ENCODE peak calls at places on chromosomes 7 and 10, in four cellular contexts. T, U, A and I are unnamed samples.

GRCh38 chr10:80133221-80133620 is 691 bp downstream of the PLAC9 start:
- DNase-seq in T (no peak), U (no peak), A (no peak), I (no peak)

GRCh38 chr7:99930376-99930775 is 956 bp upstream of the GJC3 start:
- DNase-seq in T (no peak), U (no peak), A (no peak), I (no peak)

GRCh38 chr7:142438235-142438922 is 180.5 kb upstream of the PRSS58 start:
- DNase-seq in T (peak), U (peak), A (peak), I (peak)

GRCh38 chr10:110751845-110752244 is 107.7 kb downstream of the RBM20 start:
- DNase-seq in T (no peak), U (no peak), A (no peak), I (no peak)

GRCh38 chr7:77679608-77680007 is 16.7 kb upstream of the RSBN1L start:
- DNase-seq in T (no peak), U (no peak), A (no peak), I (no peak)

GRCh38 chr10:118917701-118918100 is 111.8 kb upstream of the NANOS1 start:
- DNase-seq in T (no peak), U (no peak), A (no peak), I (no peak)

GRCh38 chr10:85157206-85157605 is 828.8 kb downstream of the CCSER2 start:
- DNase-seq in T (no peak), U (no peak), A (no peak), I (no peak)

GRCh38 chr7:88842217-88842616 is 46.7 kb upstream of the TEX47 start:
- DNase-seq in T (no peak), U (no peak), A (no peak), I (no peak)

GRCh38 chr7:155814569-155815276 is 2.5 kb upstream of the SHH start:
- DNase-seq in T (no peak), U (peak), A (no peak), I (no peak)

DNA sequence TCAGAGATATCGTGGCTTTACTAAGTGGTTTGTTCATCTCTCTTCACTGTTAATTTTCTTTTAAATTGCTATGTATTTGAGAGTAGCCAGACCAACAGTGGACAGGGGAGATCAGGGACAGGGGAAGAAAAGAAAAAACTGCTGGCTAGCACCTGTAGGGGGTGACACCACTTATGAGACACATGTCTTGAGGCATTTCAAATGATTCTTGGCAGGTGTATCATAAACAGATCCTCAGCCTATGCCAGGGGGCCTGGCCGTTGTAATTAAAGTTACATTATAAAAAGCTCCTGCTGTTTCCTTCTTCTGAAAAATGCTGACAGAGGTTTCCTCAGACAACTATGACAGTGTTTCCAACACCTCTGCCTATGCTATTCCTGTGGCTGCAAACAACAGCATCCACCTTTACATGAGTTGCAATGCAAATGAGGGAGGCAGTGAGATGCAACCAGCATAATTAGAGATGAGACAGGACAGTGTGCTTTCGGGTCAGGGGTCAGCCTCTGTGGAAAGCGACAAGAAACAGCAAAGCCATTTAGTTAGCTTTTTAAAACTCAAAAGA is 281.0 kb upstream of the PTER start:
- DNase-seq in T (no peak), U (no peak), A (no peak), I (no peak)
- TF ChIP-seq CTCF in T (no peak), U (no peak), A (no peak), I (no peak)

GRCh38 chr10:866577-866941 is 64.9 kb downstream of the LARP4B start:
- DNase-seq in T (no peak), U (no peak), A (no peak), I (no peak)

GRCh38 chr10:865924-866576 is 65.5 kb downstream of the LARP4B start:
- DNase-seq in T (no peak), U (no peak), A (no peak), I (no peak)

GRCh38 chr10:867807-868206 is 63.7 kb downstream of the LARP4B start:
- DNase-seq in T (no peak), U (no peak), A (no peak), I (no peak)

GRCh38 chr10:869171-869570 is 62.3 kb downstream of the LARP4B start:
- DNase-seq in T (no peak), U (no peak), A (no peak), I (no peak)

DNA sequence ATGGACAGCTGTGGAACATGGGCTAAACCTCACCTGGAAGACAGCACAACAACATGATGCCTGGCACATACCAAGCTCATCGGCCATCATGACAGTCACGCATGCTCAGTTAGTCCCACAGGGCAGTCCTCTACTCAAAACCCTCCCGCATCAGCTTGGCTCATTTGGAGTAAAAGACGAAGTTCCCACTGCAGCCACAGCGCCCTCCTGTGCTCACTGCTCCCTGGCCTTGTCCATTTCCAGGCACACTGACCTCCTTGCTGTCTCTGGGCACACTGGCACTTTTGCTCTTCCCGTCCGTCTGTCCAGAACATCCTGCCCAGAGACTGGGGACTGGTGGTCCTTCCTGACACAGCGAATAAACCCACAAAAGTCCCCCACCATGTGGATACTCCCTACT is 66.2 kb downstream of the LARP4B start:
- DNase-seq in T (no peak), U (no peak), A (no peak), I (no peak)
- TF ChIP-seq CTCF in T (peak), U (no peak), A (no peak), I (no peak)

GRCh38 chr7:43071604-43072003 is 40.8 kb upstream of the HECW1 start:
- DNase-seq in T (peak), U (no peak), A (peak), I (peak)
- TF ChIP-seq CTCF in T (peak), U (peak), A (peak), I (peak)

GRCh38 chr10:97684866-97685394 is 2.1 kb downstream of the AVPI1 start:
- DNase-seq in T (no peak), U (no peak), A (no peak), I (no peak)
- TF ChIP-seq CTCF in T (no peak), U (no peak), A (no peak), I (no peak)

DNA sequence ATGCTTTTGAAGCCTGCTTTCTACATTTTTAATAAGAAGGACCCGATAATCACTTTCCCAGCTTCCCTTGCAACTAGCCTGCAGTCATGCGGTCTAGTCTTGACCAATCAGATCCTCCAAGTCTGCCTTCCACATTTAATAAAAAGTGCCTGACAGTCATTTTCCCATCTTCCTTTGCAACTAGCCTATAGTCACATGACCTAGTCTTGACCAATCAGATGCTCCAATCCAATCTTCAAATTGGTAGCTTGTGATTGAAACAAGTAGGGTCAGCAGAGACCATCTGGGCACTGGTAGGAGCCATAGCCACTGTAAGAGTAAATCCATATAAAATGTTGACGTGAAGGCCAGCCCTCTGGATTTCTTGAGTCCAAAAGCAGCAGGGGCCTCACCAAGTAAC is 80.0 kb downstream of the NPTX2 start:
- DNase-seq in T (no peak), U (no peak), A (no peak), I (no peak)
- TF ChIP-seq CTCF in T (no peak), U (no peak), A (no peak), I (no peak)

DNA sequence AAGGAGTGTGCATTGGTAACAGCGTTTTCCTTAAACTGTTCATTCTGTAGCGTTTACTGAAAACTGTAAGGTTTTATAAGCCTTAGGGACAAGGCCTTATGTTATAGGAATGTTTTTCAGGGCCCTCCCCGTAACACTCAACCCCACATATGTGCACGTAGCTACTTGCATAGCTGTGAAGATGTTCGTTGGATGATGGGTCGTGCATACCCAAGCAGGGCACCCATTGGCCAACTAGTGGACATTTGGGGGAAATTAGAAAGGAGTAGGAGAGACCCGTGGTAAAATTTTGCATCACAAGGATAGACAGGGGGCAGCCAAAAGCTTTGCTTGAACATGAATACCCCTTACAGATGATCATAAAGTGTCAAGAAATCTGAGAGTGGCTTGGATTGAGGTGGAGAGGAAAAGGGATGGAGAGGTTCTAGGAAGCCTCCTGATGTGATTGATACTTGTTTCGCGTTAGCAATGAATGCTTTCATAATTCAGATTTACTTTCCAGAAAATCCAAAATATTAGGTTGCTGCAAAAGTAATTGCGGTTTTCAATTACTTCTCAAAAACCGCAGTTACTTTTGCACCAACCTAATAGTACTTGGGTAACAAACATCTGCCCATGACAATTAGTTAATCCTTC is 878 bp downstream of the SEC61A2 start:
- DNase-seq in T (peak), U (no peak), A (peak), I (peak)
- TF ChIP-seq CTCF in T (peak), U (peak), A (no peak), I (peak)

GRCh38 chr10:4343091-4343490 is 482.9 kb upstream of the AKR1E2 start:
- DNase-seq in T (no peak), U (no peak), A (no peak), I (no peak)
- TF ChIP-seq CTCF in T (no peak), U (no peak), A (no peak), I (no peak)

GRCh38 chr10:44966816-44967509 is 7.4 kb downstream of the RASSF4 start:
- DNase-seq in T (no peak), U (no peak), A (no peak), I (no peak)
- TF ChIP-seq CTCF in T (peak), U (peak), A (peak), I (peak)

DNA sequence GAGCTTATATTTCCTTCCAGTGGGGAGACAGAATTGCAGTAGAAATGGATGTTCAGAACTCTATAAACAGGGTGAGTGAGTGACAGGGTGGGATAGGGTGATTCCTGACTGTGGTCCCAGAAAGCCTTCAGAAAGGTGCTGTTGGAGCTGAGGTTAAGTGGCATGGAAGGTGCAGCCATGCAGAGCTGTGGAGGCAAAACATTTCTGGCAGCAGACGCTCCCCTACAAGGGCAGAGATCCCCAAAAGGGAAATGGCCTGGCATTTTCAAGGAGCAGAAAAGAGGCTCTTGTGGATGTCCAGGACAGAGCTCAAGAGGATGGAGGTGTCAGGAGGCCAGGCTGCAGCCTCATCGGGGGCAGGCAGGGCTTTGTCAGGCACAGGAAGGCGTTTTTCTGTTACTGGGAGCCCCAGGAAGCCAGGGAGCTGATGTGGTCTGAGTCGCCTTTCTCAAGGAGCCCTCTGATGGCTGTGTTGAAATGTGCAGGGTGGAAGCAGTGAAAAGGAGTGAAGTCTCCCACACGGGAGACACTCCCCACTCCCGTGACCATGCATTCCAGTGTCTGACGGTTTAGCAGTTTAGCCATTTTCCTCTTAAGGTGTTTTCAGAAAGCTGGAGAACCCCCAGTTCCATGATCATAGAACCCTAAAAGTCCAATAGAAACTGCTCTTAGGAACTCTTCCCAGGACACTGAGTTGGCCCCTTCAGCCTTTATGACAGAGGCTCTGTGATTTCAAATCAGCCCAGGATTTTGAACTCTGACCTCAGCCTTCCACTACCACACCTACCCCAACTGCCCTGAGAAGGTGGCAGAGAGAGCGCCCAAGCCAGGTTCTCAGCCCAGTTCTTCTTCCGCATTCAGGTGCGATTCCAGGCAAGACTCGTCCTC is 96.2 kb downstream of the C10orf105 start:
- DNase-seq in T (peak), U (no peak), A (peak), I (peak)
- TF ChIP-seq CTCF in T (peak), U (peak), A (no peak), I (no peak)

GRCh38 chr10:63115732-63116383 is 17.3 kb upstream of the NRBF2 start:
- DNase-seq in T (no peak), U (peak), A (peak), I (no peak)
- TF ChIP-seq CTCF in T (no peak), U (no peak), A (no peak), I (no peak)